ENCODE peak calls at places on chromosomes 12 and 14, in ten cellular contexts. X is brain microvascular endothelial cell; E is fibroblast of lung; O is CD4-positive, alpha-beta memory T cell; Y is adrenal gland; N is H9; I is left ventricle myocardium inferior; L is SJSA1; M is Peyer's patch; C is ovary. P is an unnamed sample.
A peak's percentile ranks its signal among the peaks of the same experiment; 100 is the strongest.

GRCh38 chr12:52209321-52209720 is 17.5 kb upstream of the KRT80 start:
- DNase-seq in X (no peak), E (no peak), O (no peak), Y (no peak), N (no peak), I (no peak), L (no peak), M (no peak), C (no peak), P (no peak)

GRCh38 chr12:75877588-75878381 is 153.8 kb downstream of the PHLDA1 start:
- DNase-seq in X (no peak), E (peak; percentile 49), O (no peak), Y (peak; percentile 34), N (no peak), I (no peak), L (no peak), M (no peak), C (peak; percentile 14), P (no peak)

GRCh38 chr12:116213014-116213413 is 64.5 kb downstream of the MED13L start:
- DNase-seq in X (no peak), E (no peak), O (no peak), Y (no peak), N (no peak), I (no peak), L (no peak), M (no peak), C (no peak), P (no peak)

GRCh38 chr14:72463291-72463866 is 430.5 kb downstream of the DPF3 start:
- DNase-seq in X (peak; percentile 59), E (no peak), O (no peak), Y (no peak), N (no peak), I (no peak), L (no peak), M (no peak), C (no peak), P (no peak)

GRCh38 chr14:72810201-72810600 is 83.7 kb downstream of the DPF3 start:
- DNase-seq in X (no peak), E (no peak), O (peak; percentile 46), Y (no peak), N (no peak), I (no peak), L (no peak), M (peak; percentile 18), C (no peak), P (no peak)

GRCh38 chr12:90974286-90974685 is 19.3 kb upstream of the CCER1 start:
- DNase-seq in X (peak; percentile 27), E (no peak), O (no peak), Y (no peak), N (no peak), I (no peak), L (peak; percentile 99), M (no peak), C (no peak), P (no peak)

GRCh38 chr14:91774138-91775096 is 42.5 kb upstream of the CATSPERB start:
- DNase-seq in X (no peak), E (no peak), O (no peak), Y (no peak), N (no peak), I (no peak), L (no peak), M (no peak), C (no peak), P (no peak)

GRCh38 chr14:64708148-64709004 is 4.2 kb downstream of the PLEKHG3 start:
- DNase-seq in X (no peak), E (no peak), O (peak; percentile 55), Y (no peak), N (peak; percentile 97), I (no peak), L (peak; percentile 44), M (no peak), C (no peak), P (no peak)

GRCh38 chr12:47364251-47364650 is 284.5 kb upstream of the AMIGO2 start:
- DNase-seq in X (no peak), E (no peak), O (no peak), Y (no peak), N (no peak), I (no peak), L (no peak), M (no peak), C (no peak), P (no peak)
- H3K27me3 ChIP-seq in X (no peaks in the 10 kb centered on the region), E (no peaks in the 10 kb centered on the region), O (no peaks in the 10 kb centered on the region), Y (no peaks in the 10 kb centered on the region), N (no peaks in the 10 kb centered on the region), I (peaks cover 6% of the 10 kb centered on the region), L (no peaks in the 10 kb centered on the region), M (no peaks in the 10 kb centered on the region), C (no peaks in the 10 kb centered on the region), P (no peaks in the 10 kb centered on the region)

DNA sequence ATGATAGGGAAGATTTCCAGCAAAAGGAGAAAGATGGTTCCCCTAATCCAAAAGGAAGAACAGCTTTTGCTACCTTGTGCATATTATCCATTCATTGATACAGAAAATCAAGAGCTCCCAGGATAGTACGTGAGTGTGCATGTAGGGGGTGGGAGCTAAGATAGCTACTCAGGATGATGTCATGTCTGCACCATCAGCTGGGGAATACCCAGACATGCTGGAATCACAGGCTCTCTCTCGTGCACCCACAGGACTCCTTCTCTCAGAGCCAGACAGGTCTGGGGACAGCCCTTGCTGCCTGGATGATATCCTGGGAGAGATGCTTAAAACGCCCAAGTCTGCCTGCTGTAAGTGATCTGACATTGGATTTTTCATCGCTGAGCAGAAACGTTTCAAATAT is 38.9 kb downstream of the FOXN3 start:
- DNase-seq in X (peak; percentile 94), E (peak; percentile 17), O (no peak), Y (peak; percentile 64), N (no peak), I (no peak), L (no peak), M (no peak), C (no peak), P (peak; percentile 37)
- H3K27ac ChIP-seq in X (peak overlapping the region; percentile 64), E (no peak overlapping the region), O (no peak overlapping the region), Y (peak overlapping the region; percentile 63), N (no peak overlapping the region), I (peak overlapping the region; percentile 21), L (no peak overlapping the region), M (no peak overlapping the region), C (no peak overlapping the region), P (no peak overlapping the region)

DNA sequence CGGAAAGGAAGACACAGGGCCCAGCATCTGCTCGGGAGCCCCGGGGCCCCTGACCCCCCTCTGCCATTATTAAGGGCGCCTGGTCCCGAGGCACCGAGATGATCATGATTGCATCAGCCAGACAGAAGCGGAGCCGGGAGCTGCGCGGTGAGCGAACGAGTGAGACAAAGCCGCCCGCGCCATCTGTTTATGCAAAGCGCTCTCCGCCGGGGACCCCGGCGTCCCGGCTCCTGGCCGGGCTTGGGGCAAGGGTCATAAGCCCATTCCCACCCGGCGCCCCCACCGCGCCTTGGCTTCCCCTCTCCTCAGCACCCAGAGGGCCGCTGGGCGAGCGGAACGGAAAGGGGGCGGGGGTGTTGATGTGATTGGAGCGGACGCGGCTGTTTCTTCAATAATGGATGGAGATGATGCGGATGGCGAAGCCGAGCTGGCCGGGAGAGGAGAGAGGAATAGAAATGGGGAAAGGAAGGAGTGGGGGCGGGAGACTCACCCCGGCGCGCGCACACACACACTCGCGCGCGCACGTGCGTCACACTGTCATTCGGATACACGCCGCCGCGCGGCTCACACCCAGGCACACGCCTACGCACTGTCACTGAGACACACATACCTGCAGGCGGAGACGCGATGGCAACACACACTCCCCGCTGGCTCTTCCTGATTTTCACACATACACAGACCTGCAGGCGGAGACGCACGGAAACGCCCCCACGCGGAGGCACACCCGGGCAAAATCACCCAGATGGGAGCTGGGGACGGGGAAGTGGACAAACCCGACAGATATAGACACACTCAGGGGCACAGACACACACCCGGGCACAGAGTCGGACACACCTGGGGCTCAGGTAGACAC is 10.7 kb downstream of the STAC3 start:
- DNase-seq in X (no peak), E (peak; percentile 60), O (peak; percentile 75), Y (no peak), N (peak; percentile 64), I (peak; percentile 49), L (peak; percentile 50), M (peak; percentile 85), C (no peak), P (peak; percentile 78)
- H3K27me3 ChIP-seq in X (peaks cover 20% of the 10 kb centered on the region), E (peaks cover 16% of the 10 kb centered on the region), O (peaks cover 43% of the 10 kb centered on the region), Y (peaks cover 43% of the 10 kb centered on the region), N (peaks cover 56% of the 10 kb centered on the region), I (peaks cover 91% of the 10 kb centered on the region), L (peaks cover 5% of the 10 kb centered on the region), M (no peaks in the 10 kb centered on the region), C (peaks cover 2% of the 10 kb centered on the region), P (no peaks in the 10 kb centered on the region)

DNA sequence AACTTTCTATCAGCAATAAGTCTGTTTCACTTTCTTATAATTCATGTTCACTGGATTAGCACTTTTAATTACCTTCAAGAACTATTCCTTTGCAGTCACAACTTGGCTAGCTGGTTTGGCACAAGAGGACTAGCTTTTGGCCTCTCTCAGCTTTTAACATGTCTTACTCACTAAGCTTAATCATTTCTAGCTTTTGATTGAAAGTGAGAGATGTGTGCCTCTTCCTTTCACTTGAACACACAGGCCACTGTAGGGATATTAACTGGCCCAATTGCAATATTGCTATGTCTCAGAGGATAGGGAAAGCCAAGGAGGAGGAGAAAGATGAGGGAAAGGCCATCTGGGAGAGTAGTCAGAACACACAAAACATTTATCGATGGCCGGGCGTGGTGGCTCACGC is 92.7 kb downstream of the PRICKLE1 start:
- DNase-seq in X (no peak), E (no peak), O (no peak), Y (no peak), N (no peak), I (no peak), L (no peak), M (no peak), C (no peak), P (no peak)
- H3K27ac ChIP-seq in X (no peak overlapping the region), E (no peak overlapping the region), O (no peak overlapping the region), Y (no peak overlapping the region), N (no peak overlapping the region), I (no peak overlapping the region), L (no peak overlapping the region), M (no peak overlapping the region), C (no peak overlapping the region), P (no peak overlapping the region)

GRCh38 chr14:22456421-22456820 is 132.6 kb downstream of the DAD1 start:
- DNase-seq in X (no peak), E (no peak), O (no peak), Y (no peak), N (no peak), I (no peak), L (no peak), M (no peak), C (no peak), P (no peak)
- H3K27me3 ChIP-seq in X (peaks cover 3% of the 10 kb centered on the region), E (peaks cover 6% of the 10 kb centered on the region), O (no peaks in the 10 kb centered on the region), Y (no peaks in the 10 kb centered on the region), N (no peaks in the 10 kb centered on the region), I (no peaks in the 10 kb centered on the region), L (no peaks in the 10 kb centered on the region), M (no peaks in the 10 kb centered on the region), C (no peaks in the 10 kb centered on the region), P (no peaks in the 10 kb centered on the region)

DNA sequence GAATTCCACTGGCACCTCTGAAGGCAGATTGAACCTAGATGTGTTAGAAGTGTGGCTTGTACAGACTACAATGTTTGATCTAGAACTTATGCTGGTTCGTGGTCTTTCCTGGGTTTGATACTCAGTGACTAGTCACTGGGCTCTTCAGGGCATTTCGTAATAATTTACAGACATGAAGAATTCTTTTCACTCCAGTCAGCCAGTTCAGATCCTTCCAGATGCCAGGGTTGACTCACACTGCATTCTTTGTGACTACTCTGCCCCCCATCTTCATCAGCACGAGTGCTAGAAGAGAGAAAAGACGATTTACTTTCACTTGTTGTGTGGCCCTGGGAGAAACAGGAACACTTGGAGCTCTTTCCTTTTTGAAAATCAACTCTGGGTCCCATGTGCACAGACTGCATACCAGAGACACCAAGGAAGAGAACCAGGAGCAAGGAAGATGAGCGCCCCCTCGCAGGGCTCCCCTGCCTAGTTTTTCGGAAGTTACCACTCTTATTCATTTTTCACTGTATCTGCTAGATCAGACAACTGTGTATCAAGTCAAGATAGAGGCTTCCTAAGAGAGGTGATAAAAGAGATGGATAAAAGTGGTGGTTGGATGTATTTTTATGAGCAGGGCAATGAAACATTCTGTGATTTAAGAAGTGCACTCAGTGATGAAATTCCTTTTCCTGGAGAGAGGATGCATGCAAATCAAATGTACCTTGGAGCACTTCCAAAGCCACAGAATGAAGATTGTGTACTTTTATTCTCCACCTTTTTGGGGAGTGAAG is 33.5 kb upstream of the EVL start:
- DNase-seq in X (peak; percentile 97), E (peak; percentile 98), O (no peak), Y (peak; percentile 87), N (no peak), I (no peak), L (peak; percentile 92), M (no peak), C (peak; percentile 26), P (no peak)
- H3K27ac ChIP-seq in X (peak overlapping the region; percentile 96), E (peak overlapping the region; percentile 87), O (no peak overlapping the region), Y (peak overlapping the region; percentile 81), N (no peak overlapping the region), I (peak overlapping the region; percentile 37), L (peak overlapping the region; percentile 84), M (no peak overlapping the region), C (no peak overlapping the region), P (peak overlapping the region; percentile 78)